ENCODE peak calls at places on chromosomes 7 and 10, in ten cellular contexts. R, B, T, C, W, E, D, F, V and L are unnamed samples.

GRCh38 chr10:85645097-85645496 is 721.5 kb downstream of the GRID1 start:
- DNase-seq in F (no peak), R (no peak), D (no peak), W (no peak), T (no peak), V (no peak), E (no peak), B (no peak), C (no peak), L (no peak)

GRCh38 chr7:134691820-134692705 is 45.4 kb downstream of the BPGM start:
- DNase-seq in T (no peak), E (no peak), D (no peak), C (peak; percentile 27), V (no peak), B (no peak), W (no peak), R (no peak), F (no peak), L (peak; percentile 72)

GRCh38 chr7:45086348-45087065 is 2.3 kb downstream of the NACAD start:
- DNase-seq in W (no peak), F (no peak), B (no peak), V (no peak), R (peak; percentile 56), E (no peak), D (no peak), C (no peak), T (no peak), L (no peak)

GRCh38 chr7:105014725-105015630 is 973 bp downstream of the KMT2E start:
- DNase-seq in B (peak; percentile 33), V (no peak), E (no peak), D (peak; percentile 50), R (peak; percentile 67), C (peak; percentile 75), W (peak; percentile 57), F (no peak), T (no peak), L (peak; percentile 74)

GRCh38 chr7:92680458-92680857 is 90.3 kb upstream of the FAM133B start:
- DNase-seq in V (no peak), W (no peak), C (no peak), B (no peak), T (no peak), R (no peak), E (no peak), F (no peak), D (no peak), L (no peak)

GRCh38 chr7:151756076-151756731 is 120.7 kb downstream of the PRKAG2 start:
- DNase-seq in T (no peak), F (no peak), W (no peak), R (no peak), C (no peak), E (peak; percentile 26), D (no peak), V (no peak), B (peak; percentile 16), L (no peak)

GRCh38 chr10:43868952-43869351 is 220.3 kb upstream of the ZNF32 start:
- DNase-seq in W (no peak), E (no peak), V (no peak), B (no peak), R (no peak), D (no peak), F (no peak), C (no peak), T (no peak), L (no peak)

GRCh38 chr7:47811632-47812380 is 136.5 kb downstream of the PKD1L1 start:
- DNase-seq in D (no peak), E (no peak), T (no peak), V (no peak), B (no peak), R (peak; percentile 40), C (no peak), W (no peak), F (no peak), L (peak; percentile 43)

GRCh38 chr7:124308384-124308783 is 275.5 kb upstream of the TMEM229A start:
- DNase-seq in D (no peak), B (no peak), T (no peak), W (no peak), E (no peak), R (no peak), F (no peak), C (no peak), V (no peak), L (no peak)

GRCh38 chr7:124310934-124311390 is 278.1 kb upstream of the TMEM229A start:
- DNase-seq in W (no peak), F (no peak), R (no peak), E (no peak), T (no peak), D (no peak), B (no peak), V (no peak), C (no peak), L (no peak)
- H3K4me1 ChIP-seq in W (no peaks in the 10 kb centered on the region), F (no peaks in the 10 kb centered on the region), R (no peaks in the 10 kb centered on the region), E (no peaks in the 10 kb centered on the region), T (no peaks in the 10 kb centered on the region), D (no peaks in the 10 kb centered on the region), B (no peaks in the 10 kb centered on the region), V (no peaks in the 10 kb centered on the region), C (no peaks in the 10 kb centered on the region), L (no peaks in the 10 kb centered on the region)

DNA sequence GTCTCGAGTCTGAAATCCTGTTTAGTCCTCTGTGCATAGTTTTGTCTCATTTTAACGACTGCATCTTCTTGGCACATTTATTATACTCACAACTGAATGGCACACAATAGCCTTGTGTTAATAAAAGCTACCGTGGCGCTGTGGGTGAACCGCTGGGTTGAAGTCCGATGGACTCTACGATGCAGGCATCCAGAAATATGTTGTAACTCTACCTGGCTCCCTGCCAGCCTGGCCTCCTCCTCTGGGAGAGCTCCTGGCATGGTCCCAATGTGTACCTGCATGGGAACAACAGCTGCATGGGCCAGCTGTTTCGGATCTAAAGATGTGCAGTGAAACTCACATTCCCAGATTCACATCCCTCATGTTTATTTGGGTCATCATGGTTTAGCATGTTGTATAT is 3.7 kb upstream of the DPYSL4 start:
- DNase-seq in C (no peak), F (no peak), W (no peak), R (no peak), B (no peak), E (no peak), D (no peak), T (no peak), V (no peak), L (no peak)
- H3K27me3 ChIP-seq in C (no peaks in the 10 kb centered on the region), F (peaks cover 70% of the 10 kb centered on the region), W (peaks cover 80% of the 10 kb centered on the region), R (peaks cover 35% of the 10 kb centered on the region), B (peaks cover 27% of the 10 kb centered on the region), E (no peaks in the 10 kb centered on the region), D (peaks cover 11% of the 10 kb centered on the region), T (peaks cover 32% of the 10 kb centered on the region), V (peaks cover 14% of the 10 kb centered on the region), L (no peaks in the 10 kb centered on the region)

GRCh38 chr10:71218833-71219120 is 6.4 kb downstream of the UNC5B start:
- DNase-seq in C (no peak), F (peak; percentile 41), D (no peak), V (no peak), W (no peak), R (no peak), E (no peak), B (no peak), T (no peak), L (no peak)

GRCh38 chr10:71216751-71217265 is 4.4 kb downstream of the UNC5B start:
- DNase-seq in E (no peak), T (peak; percentile 44), B (no peak), D (no peak), V (no peak), R (peak; percentile 60), W (no peak), F (peak; percentile 50), C (no peak), L (no peak)

GRCh38 chr10:71216363-71216695 is 4.0 kb downstream of the UNC5B start:
- DNase-seq in C (no peak), F (peak; percentile 38), V (no peak), B (no peak), T (no peak), W (no peak), R (no peak), D (no peak), E (no peak), L (peak; percentile 50)

GRCh38 chr10:71218046-71218832 is 5.9 kb downstream of the UNC5B start:
- DNase-seq in C (no peak), T (peak; percentile 50), F (peak; percentile 45), E (peak; percentile 36), R (peak; percentile 47), B (no peak), W (no peak), D (no peak), V (peak; percentile 59), L (peak; percentile 59)

GRCh38 chr10:71217266-71218045 is 5.1 kb downstream of the UNC5B start:
- DNase-seq in V (peak; percentile 58), E (no peak), D (no peak), R (peak; percentile 69), T (peak; percentile 51), F (peak; percentile 78), W (peak; percentile 77), B (no peak), C (peak; percentile 52), L (no peak)
- H3K4me3 ChIP-seq in V (peak overlapping the region; percentile 64), E (peak overlapping the region; percentile 66), D (peak overlapping the region; percentile 37), R (peak overlapping the region; percentile 65), T (peak overlapping the region; percentile 55), F (peak overlapping the region; percentile 56), W (peak overlapping the region; percentile 45), B (peak overlapping the region; percentile 35), C (peak overlapping the region; percentile 45), L (peak overlapping the region; percentile 55)

DNA sequence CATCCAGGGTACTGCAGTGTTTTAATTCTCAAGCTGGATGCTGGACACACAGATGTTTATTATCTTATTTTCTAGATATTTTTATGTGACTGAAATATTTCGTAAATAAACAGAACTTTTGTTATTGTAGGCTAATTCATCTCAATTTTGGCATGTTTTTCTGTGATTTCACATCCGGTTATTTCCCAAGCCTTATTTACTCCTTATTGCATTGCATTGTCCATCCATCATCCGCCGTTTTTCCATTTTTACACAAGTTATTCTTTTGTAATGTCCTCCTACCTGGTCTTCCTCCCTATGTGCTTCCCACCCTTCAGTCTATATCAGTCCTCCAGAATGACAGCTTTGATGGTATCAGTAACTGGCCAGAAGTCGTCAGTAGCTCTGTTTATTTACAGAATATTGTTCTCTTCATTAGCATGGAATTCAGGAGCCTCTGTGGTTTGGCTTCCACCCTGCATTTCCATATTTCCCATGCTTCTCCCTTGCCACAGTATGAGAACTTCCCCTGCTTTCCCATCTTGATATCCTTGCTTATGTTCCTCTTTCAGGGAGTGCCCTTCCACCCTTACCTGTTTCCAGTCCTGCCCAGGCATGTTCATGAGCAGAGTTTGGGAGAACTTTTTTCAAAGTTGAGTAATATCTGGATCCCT is 16.1 kb downstream of the GNAI1 start:
- DNase-seq in F (no peak), C (no peak), D (no peak), T (no peak), R (no peak), W (no peak), B (no peak), V (no peak), E (no peak), L (no peak)
- H3K4me1 ChIP-seq in F (peaks cover 73% of the 10 kb centered on the region), C (peaks cover 4% of the 10 kb centered on the region), D (peaks cover 5% of the 10 kb centered on the region), T (no peaks in the 10 kb centered on the region), R (peaks cover 19% of the 10 kb centered on the region), W (peaks cover 13% of the 10 kb centered on the region), B (no peaks in the 10 kb centered on the region), V (peaks cover 9% of the 10 kb centered on the region), E (peaks cover 88% of the 10 kb centered on the region), L (peaks cover 24% of the 10 kb centered on the region)

GRCh38 chr7:139482122-139482521 is 1.4 kb downstream of the KLRG2 start:
- DNase-seq in R (no peak), W (no peak), F (no peak), E (no peak), V (no peak), C (no peak), B (no peak), T (no peak), D (no peak), L (no peak)
- H3K27me3 ChIP-seq in R (peaks cover 29% of the 10 kb centered on the region), W (peaks cover 46% of the 10 kb centered on the region), F (peaks cover 49% of the 10 kb centered on the region), E (no peaks in the 10 kb centered on the region), V (peaks cover 7% of the 10 kb centered on the region), C (no peaks in the 10 kb centered on the region), B (peaks cover 12% of the 10 kb centered on the region), T (peaks cover 15% of the 10 kb centered on the region), D (no peaks in the 10 kb centered on the region), L (peaks cover 61% of the 10 kb centered on the region)

GRCh38 chr10:103916254-103916653 is 1.7 kb downstream of the STN1 start:
- DNase-seq in W (no peak), R (no peak), T (no peak), E (no peak), F (no peak), C (no peak), D (no peak), V (no peak), B (no peak), L (no peak)
- H3K4me3 ChIP-seq in W (peak overlapping the region; percentile 63), R (peak overlapping the region; percentile 76), T (peak overlapping the region; percentile 73), E (peak overlapping the region; percentile 64), F (peak overlapping the region; percentile 60), C (no peak overlapping the region), D (no peak overlapping the region), V (no peak overlapping the region), B (peak overlapping the region; percentile 64), L (peak overlapping the region; percentile 75)